ENCODE peak calls at places on chromosomes 12 and 14, in four cellular contexts. One of them, this sample, is unnamed.
A peak's percentile ranks its signal among the peaks of the same experiment; 100 is the strongest.

GRCh38 chr12:46217686-46218508 is 50.9 kb downstream of the SLC38A1 start:
- DNase-seq in A549: no peak
- DNase-seq in stimulated activated CD4-positive, alpha-beta T cell treated with anti-CD3 and anti-CD28 coated beads, TNF-alpha, amount 100 ng/mL, for 1 hour: no peak
- DNase-seq in pulmonary artery endothelial cell: no peak
- DNase-seq in this sample: no peak

GRCh38 chr14:64708148-64709004 is 4.2 kb downstream of the PLEKHG3 start:
- DNase-seq in A549: peak; percentile 78
- DNase-seq in pulmonary artery endothelial cell: no peak
- DNase-seq in stimulated activated CD4-positive, alpha-beta T cell treated with anti-CD3 and anti-CD28 coated beads, TNF-alpha, amount 100 ng/mL, for 1 hour: no peak
- DNase-seq in this sample: peak; percentile 91

GRCh38 chr12:124501080-124501642 is 66.3 kb downstream of the NCOR2 start:
- DNase-seq in stimulated activated CD4-positive, alpha-beta T cell treated with anti-CD3 and anti-CD28 coated beads, TNF-alpha, amount 100 ng/mL, for 1 hour: no peak
- DNase-seq in A549: no peak
- DNase-seq in pulmonary artery endothelial cell: no peak
- DNase-seq in this sample: no peak

GRCh38 chr12:28851781-28852180 is 297.3 kb upstream of the FAR2 start:
- DNase-seq in stimulated activated CD4-positive, alpha-beta T cell treated with anti-CD3 and anti-CD28 coated beads, TNF-alpha, amount 100 ng/mL, for 1 hour: no peak
- DNase-seq in A549: no peak
- DNase-seq in pulmonary artery endothelial cell: no peak
- DNase-seq in this sample: no peak

GRCh38 chr12:126506426-126507182 is 1441.4 kb downstream of the AACS start:
- DNase-seq in A549: no peak
- DNase-seq in stimulated activated CD4-positive, alpha-beta T cell treated with anti-CD3 and anti-CD28 coated beads, TNF-alpha, amount 100 ng/mL, for 1 hour: no peak
- DNase-seq in pulmonary artery endothelial cell: no peak
- DNase-seq in this sample: no peak

GRCh38 chr14:35331605-35332516 is 39.7 kb downstream of the PSMA6 start:
- DNase-seq in pulmonary artery endothelial cell: no peak
- DNase-seq in stimulated activated CD4-positive, alpha-beta T cell treated with anti-CD3 and anti-CD28 coated beads, TNF-alpha, amount 100 ng/mL, for 1 hour: no peak
- DNase-seq in A549: no peak
- DNase-seq in this sample: no peak

GRCh38 chr14:22070119-22070982 is 396.7 kb upstream of the OR4E1 start:
- DNase-seq in stimulated activated CD4-positive, alpha-beta T cell treated with anti-CD3 and anti-CD28 coated beads, TNF-alpha, amount 100 ng/mL, for 1 hour: no peak
- DNase-seq in pulmonary artery endothelial cell: no peak
- DNase-seq in A549: no peak
- DNase-seq in this sample: no peak

GRCh38 chr12:4621511-4621910 is 27.3 kb downstream of the AKAP3 start:
- DNase-seq in pulmonary artery endothelial cell: no peak
- DNase-seq in stimulated activated CD4-positive, alpha-beta T cell treated with anti-CD3 and anti-CD28 coated beads, TNF-alpha, amount 100 ng/mL, for 1 hour: no peak
- DNase-seq in A549: no peak
- DNase-seq in this sample: no peak

GRCh38 chr12:98373019-98373554 is 142.3 kb upstream of the TMPO start:
- DNase-seq in stimulated activated CD4-positive, alpha-beta T cell treated with anti-CD3 and anti-CD28 coated beads, TNF-alpha, amount 100 ng/mL, for 1 hour: no peak
- DNase-seq in pulmonary artery endothelial cell: peak; percentile 8
- DNase-seq in A549: peak; percentile 38
- DNase-seq in this sample: no peak

GRCh38 chr14:56145965-56146364 is 27.8 kb downstream of the PELI2 start:
- DNase-seq in stimulated activated CD4-positive, alpha-beta T cell treated with anti-CD3 and anti-CD28 coated beads, TNF-alpha, amount 100 ng/mL, for 1 hour: no peak
- DNase-seq in A549: no peak
- DNase-seq in pulmonary artery endothelial cell: no peak
- DNase-seq in this sample: no peak

GRCh38 chr14:58341152-58341748 is 42.9 kb downstream of the ARID4A start:
- DNase-seq in stimulated activated CD4-positive, alpha-beta T cell treated with anti-CD3 and anti-CD28 coated beads, TNF-alpha, amount 100 ng/mL, for 1 hour: no peak
- DNase-seq in pulmonary artery endothelial cell: no peak
- DNase-seq in A549: no peak
- DNase-seq in this sample: no peak

GRCh38 chr14:80489513-80489912 is 278.2 kb upstream of the DIO2 start:
- DNase-seq in pulmonary artery endothelial cell: no peak
- DNase-seq in stimulated activated CD4-positive, alpha-beta T cell treated with anti-CD3 and anti-CD28 coated beads, TNF-alpha, amount 100 ng/mL, for 1 hour: no peak
- DNase-seq in A549: no peak
- DNase-seq in this sample: no peak

GRCh38 chr12:53306826-53307225 is 7.3 kb downstream of the MYG1 start:
- DNase-seq in A549: no peak
- DNase-seq in stimulated activated CD4-positive, alpha-beta T cell treated with anti-CD3 and anti-CD28 coated beads, TNF-alpha, amount 100 ng/mL, for 1 hour: no peak
- DNase-seq in pulmonary artery endothelial cell: no peak
- DNase-seq in this sample: no peak

GRCh38 chr14:91244501-91244901 is at the start of gene GPR68:
- DNase-seq in stimulated activated CD4-positive, alpha-beta T cell treated with anti-CD3 and anti-CD28 coated beads, TNF-alpha, amount 100 ng/mL, for 1 hour: no peak
- DNase-seq in pulmonary artery endothelial cell: no peak
- DNase-seq in A549: no peak
- DNase-seq in this sample: no peak

GRCh38 chr14:95255487-95255886 is 64.2 kb downstream of the CLMN start:
- DNase-seq in pulmonary artery endothelial cell: peak; percentile 32
- DNase-seq in A549: peak; percentile 81
- DNase-seq in stimulated activated CD4-positive, alpha-beta T cell treated with anti-CD3 and anti-CD28 coated beads, TNF-alpha, amount 100 ng/mL, for 1 hour: no peak
- DNase-seq in this sample: peak; percentile 4

GRCh38 chr12:15627995-15628945 is 160.9 kb downstream of the EPS8 start:
- DNase-seq in stimulated activated CD4-positive, alpha-beta T cell treated with anti-CD3 and anti-CD28 coated beads, TNF-alpha, amount 100 ng/mL, for 1 hour: no peak
- DNase-seq in A549: no peak
- DNase-seq in pulmonary artery endothelial cell: no peak
- DNase-seq in this sample: no peak

GRCh38 chr12:111405856-111406473 is at the start of gene SH2B3:
- DNase-seq in A549: peak; percentile 62
- DNase-seq in stimulated activated CD4-positive, alpha-beta T cell treated with anti-CD3 and anti-CD28 coated beads, TNF-alpha, amount 100 ng/mL, for 1 hour: peak; percentile 62
- DNase-seq in pulmonary artery endothelial cell: no peak
- DNase-seq in this sample: no peak

GRCh38 chr14:75242546-75243273 is 35.9 kb upstream of the FOS start:
- DNase-seq in pulmonary artery endothelial cell: no peak
- DNase-seq in A549: no peak
- DNase-seq in stimulated activated CD4-positive, alpha-beta T cell treated with anti-CD3 and anti-CD28 coated beads, TNF-alpha, amount 100 ng/mL, for 1 hour: no peak
- DNase-seq in this sample: no peak

GRCh38 chr14:85415015-85415712 is 114.8 kb upstream of the FLRT2 start:
- DNase-seq in stimulated activated CD4-positive, alpha-beta T cell treated with anti-CD3 and anti-CD28 coated beads, TNF-alpha, amount 100 ng/mL, for 1 hour: no peak
- DNase-seq in pulmonary artery endothelial cell: peak; percentile 48
- DNase-seq in A549: peak; percentile 85
- DNase-seq in this sample: no peak

GRCh38 chr14:54691525-54692260 is 124.8 kb downstream of the SAMD4A start:
- DNase-seq in pulmonary artery endothelial cell: peak; percentile 37
- DNase-seq in A549: peak; percentile 59
- DNase-seq in stimulated activated CD4-positive, alpha-beta T cell treated with anti-CD3 and anti-CD28 coated beads, TNF-alpha, amount 100 ng/mL, for 1 hour: no peak
- DNase-seq in this sample: no peak

GRCh38 chr12:68623984-68624383 is 13.3 kb downstream of the RAP1B start:
- DNase-seq in pulmonary artery endothelial cell: no peak
- DNase-seq in A549: no peak
- DNase-seq in stimulated activated CD4-positive, alpha-beta T cell treated with anti-CD3 and anti-CD28 coated beads, TNF-alpha, amount 100 ng/mL, for 1 hour: no peak
- DNase-seq in this sample: no peak

GRCh38 chr14:100148837-100149731 is 10.4 kb downstream of the DEGS2 start:
- DNase-seq in A549: no peak
- DNase-seq in stimulated activated CD4-positive, alpha-beta T cell treated with anti-CD3 and anti-CD28 coated beads, TNF-alpha, amount 100 ng/mL, for 1 hour: no peak
- DNase-seq in pulmonary artery endothelial cell: no peak
- DNase-seq in this sample: no peak

GRCh38 chr14:75927564-75928087 is 54.2 kb downstream of the TGFB3 start:
- DNase-seq in pulmonary artery endothelial cell: no peak
- DNase-seq in A549: no peak
- DNase-seq in stimulated activated CD4-positive, alpha-beta T cell treated with anti-CD3 and anti-CD28 coated beads, TNF-alpha, amount 100 ng/mL, for 1 hour: no peak
- DNase-seq in this sample: no peak

GRCh38 chr12:14613718-14614117 is 46.0 kb upstream of the PLBD1 start:
- DNase-seq in stimulated activated CD4-positive, alpha-beta T cell treated with anti-CD3 and anti-CD28 coated beads, TNF-alpha, amount 100 ng/mL, for 1 hour: no peak
- DNase-seq in A549: no peak
- DNase-seq in pulmonary artery endothelial cell: no peak
- DNase-seq in this sample: no peak

GRCh38 chr12:127570793-127571360 is 696.1 kb upstream of the TMEM132C start:
- DNase-seq in pulmonary artery endothelial cell: no peak
- DNase-seq in A549: no peak
- DNase-seq in stimulated activated CD4-positive, alpha-beta T cell treated with anti-CD3 and anti-CD28 coated beads, TNF-alpha, amount 100 ng/mL, for 1 hour: no peak
- DNase-seq in this sample: no peak

GRCh38 chr12:98519257-98519907 is 4.0 kb downstream of the TMPO start:
- DNase-seq in A549: no peak
- DNase-seq in pulmonary artery endothelial cell: no peak
- DNase-seq in stimulated activated CD4-positive, alpha-beta T cell treated with anti-CD3 and anti-CD28 coated beads, TNF-alpha, amount 100 ng/mL, for 1 hour: no peak
- DNase-seq in this sample: no peak

GRCh38 chr14:77648520-77649200 is 32.2 kb upstream of the SPTLC2 start:
- DNase-seq in stimulated activated CD4-positive, alpha-beta T cell treated with anti-CD3 and anti-CD28 coated beads, TNF-alpha, amount 100 ng/mL, for 1 hour: no peak
- DNase-seq in A549: no peak
- DNase-seq in pulmonary artery endothelial cell: no peak
- DNase-seq in this sample: no peak

GRCh38 chr14:99534863-99535262 is 53.7 kb downstream of the CCNK start:
- DNase-seq in pulmonary artery endothelial cell: no peak
- DNase-seq in stimulated activated CD4-positive, alpha-beta T cell treated with anti-CD3 and anti-CD28 coated beads, TNF-alpha, amount 100 ng/mL, for 1 hour: no peak
- DNase-seq in A549: no peak
- DNase-seq in this sample: no peak

GRCh38 chr12:122064780-122065588 is 13.6 kb upstream of the MLXIP start:
- DNase-seq in stimulated activated CD4-positive, alpha-beta T cell treated with anti-CD3 and anti-CD28 coated beads, TNF-alpha, amount 100 ng/mL, for 1 hour: no peak
- DNase-seq in A549: no peak
- DNase-seq in pulmonary artery endothelial cell: no peak
- DNase-seq in this sample: peak; percentile 70

GRCh38 chr12:71460318-71460717 is 20.7 kb downstream of the LGR5 start:
- DNase-seq in A549: no peak
- DNase-seq in pulmonary artery endothelial cell: no peak
- DNase-seq in stimulated activated CD4-positive, alpha-beta T cell treated with anti-CD3 and anti-CD28 coated beads, TNF-alpha, amount 100 ng/mL, for 1 hour: no peak
- DNase-seq in this sample: no peak

GRCh38 chr14:80055912-80056801 is 155.1 kb downstream of the DIO2 start:
- DNase-seq in A549: peak; percentile 25
- DNase-seq in pulmonary artery endothelial cell: no peak
- DNase-seq in stimulated activated CD4-positive, alpha-beta T cell treated with anti-CD3 and anti-CD28 coated beads, TNF-alpha, amount 100 ng/mL, for 1 hour: no peak
- DNase-seq in this sample: no peak